ENCODE peak calls at places on chromosomes 12 and 14, in four cellular contexts. N is Peyer's patch, P is mammary epithelial cell, X is left ventricle myocardium inferior. Q is an unnamed sample.

GRCh38 chr12:3165311-3165931 is 88.2 kb downstream of the TSPAN9 start:
- DNase-seq in N (no peak), P (no peak), X (no peak), Q (no peak)

GRCh38 chr12:68042212-68042699 is 53.0 kb downstream of the IFNG-AS1 start:
- DNase-seq in N (peak), P (peak), X (no peak), Q (peak)

GRCh38 chr14:96617635-96618034 is 115.5 kb downstream of the PAPOLA start:
- DNase-seq in N (no peak), P (no peak), X (no peak), Q (no peak)

GRCh38 chr12:123142948-123143752 is 7.7 kb downstream of the PITPNM2 start:
- DNase-seq in N (no peak), P (no peak), X (no peak), Q (no peak)

GRCh38 chr12:49367381-49368239 is at the start of gene SPATS2:
- DNase-seq in N (peak), P (no peak), X (peak), Q (no peak)

GRCh38 chr12:52027085-52027843 is 20.5 kb downstream of the TAMALIN start:
- DNase-seq in N (no peak), P (no peak), X (peak), Q (no peak)

GRCh38 chr12:27619308-27619707 is 76.9 kb upstream of the REP15 start:
- DNase-seq in N (no peak), P (peak), X (no peak), Q (peak)

GRCh38 chr12:92593734-92594402 is 108.9 kb upstream of the PLEKHG7 start:
- DNase-seq in N (peak), P (peak), X (no peak), Q (peak)

GRCh38 chr14:91202234-91202974 is 42.1 kb downstream of the GPR68 start:
- DNase-seq in N (no peak), P (no peak), X (peak), Q (no peak)

GRCh38 chr14:44701563-44702263 is 194.6 kb upstream of the FSCB start:
- DNase-seq in N (no peak), P (no peak), X (no peak), Q (no peak)

GRCh38 chr12:72338437-72338836 is 66.3 kb downstream of the TRHDE start:
- DNase-seq in N (no peak), P (no peak), X (no peak), Q (no peak)

GRCh38 chr14:97021571-97022171 is 224.5 kb downstream of the VRK1 start:
- DNase-seq in N (no peak), P (no peak), X (no peak), Q (peak)

GRCh38 chr12:121786441-121786825 is 7.1 kb downstream of the RHOF start:
- DNase-seq in N (no peak), P (peak), X (no peak), Q (peak)

GRCh38 chr14:26548431-26548830 is 49.4 kb downstream of the NOVA1 start:
- DNase-seq in N (no peak), P (no peak), X (no peak), Q (no peak)

GRCh38 chr12:27367078-27367477 is 34.4 kb downstream of the BMAL2 start:
- DNase-seq in N (no peak), P (peak), X (no peak), Q (no peak)

GRCh38 chr12:92472198-92472597 is 230.6 kb upstream of the PLEKHG7 start:
- DNase-seq in N (no peak), P (no peak), X (no peak), Q (no peak)

GRCh38 chr12:59151243-59151642 is 230.9 kb upstream of the LRIG3 start:
- DNase-seq in N (no peak), P (no peak), X (no peak), Q (no peak)

GRCh38 chr12:117188121-117188665 is 2.1 kb downstream of the FBXO21 start:
- DNase-seq in N (no peak), P (no peak), X (no peak), Q (no peak)

GRCh38 chr12:96776908-96777307 is 130.1 kb upstream of the NEDD1 start:
- DNase-seq in N (no peak), P (no peak), X (no peak), Q (no peak)

GRCh38 chr14:91317381-91318313 is 73.1 kb upstream of the GPR68 start:
- DNase-seq in N (peak), P (peak), X (peak), Q (peak)

GRCh38 chr12:106195638-106196037 is 52.2 kb downstream of the CKAP4 start:
- DNase-seq in N (peak), P (no peak), X (peak), Q (no peak)

GRCh38 chr12:77947326-77947725 is 116.6 kb downstream of the NAV3 start:
- DNase-seq in N (no peak), P (peak), X (no peak), Q (peak)

GRCh38 chr12:75712223-75712622 is 200.8 kb upstream of the KRR1 start:
- DNase-seq in N (no peak), P (peak), X (no peak), Q (peak)

GRCh38 chr14:36356862-36357261 is 36.4 kb upstream of the MBIP start:
- DNase-seq in N (no peak), P (no peak), X (no peak), Q (no peak)

GRCh38 chr12:29543036-29543435 is 45.5 kb upstream of the OVCH1 start:
- DNase-seq in N (no peak), P (no peak), X (no peak), Q (no peak)

GRCh38 chr12:100868487-100868886 is 73.9 kb downstream of the ANO4 start:
- DNase-seq in N (no peak), P (peak), X (no peak), Q (no peak)

GRCh38 chr14:58535084-58535483 is 102.7 kb upstream of the DACT1 start:
- DNase-seq in N (no peak), P (no peak), X (no peak), Q (no peak)

GRCh38 chr12:20342111-20342510 is 26.2 kb upstream of the PDE3A start:
- DNase-seq in N (no peak), P (no peak), X (no peak), Q (no peak)

GRCh38 chr12:98803468-98804209 is 158.5 kb downstream of the APAF1 start:
- DNase-seq in N (no peak), P (no peak), X (no peak), Q (no peak)
- TF ChIP-seq CTCF in N (no peak), P (no peak), X (no peak), Q (no peak)

GRCh38 chr12:125936502-125936901 is 871.3 kb downstream of the AACS start:
- DNase-seq in N (no peak), P (no peak), X (no peak), Q (no peak)
- H3K27ac ChIP-seq in N (no peak), P (no peak), X (no peak), Q (no peak)

DNA sequence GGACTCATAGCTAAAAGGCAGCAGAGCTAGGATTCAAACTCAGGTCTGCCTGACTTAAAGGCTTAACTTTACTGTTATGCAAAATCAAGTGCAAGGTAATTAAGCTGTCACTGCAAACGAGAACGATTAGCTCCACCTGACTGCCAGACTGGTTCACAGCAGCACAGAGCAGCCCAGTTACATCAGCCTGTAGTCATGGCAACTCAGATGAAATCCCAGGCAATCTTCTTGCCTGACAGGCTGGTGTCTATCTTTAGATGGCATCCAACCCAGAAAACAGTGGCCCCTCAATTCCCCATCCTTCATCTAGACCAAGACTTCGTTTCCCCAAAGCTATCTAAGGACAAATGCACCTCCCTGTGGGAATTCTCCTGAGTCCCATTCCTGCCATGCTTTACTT is 77.3 kb upstream of the ACTN1 start:
- DNase-seq in N (no peak), P (peak), X (no peak), Q (peak)
- TF ChIP-seq CTCF in N (no peak), P (no peak), X (no peak), Q (no peak)

GRCh38 chr14:77625360-77625759 is 8.9 kb upstream of the SPTLC2 start:
- DNase-seq in N (no peak), P (no peak), X (no peak), Q (no peak)

GRCh38 chr14:77618381-77618780 is 1.9 kb upstream of the SPTLC2 start:
- DNase-seq in N (no peak), P (no peak), X (no peak), Q (no peak)

GRCh38 chr14:77620222-77620865 is 3.9 kb upstream of the SPTLC2 start:
- DNase-seq in N (no peak), P (no peak), X (no peak), Q (no peak)

GRCh38 chr14:77623201-77623600 is 6.8 kb upstream of the SPTLC2 start:
- DNase-seq in N (no peak), P (no peak), X (no peak), Q (no peak)

GRCh38 chr14:77622562-77622961 is 6.1 kb upstream of the SPTLC2 start:
- DNase-seq in N (no peak), P (no peak), X (no peak), Q (no peak)
- H3K27ac ChIP-seq in N (no peak), P (no peak), X (no peak), Q (no peak)

GRCh38 chr12:132710422-132711168 is at the start of gene PGAM5:
- DNase-seq in N (peak), P (peak), X (peak), Q (peak)
- TF ChIP-seq CTCF in N (no peak), P (no peak), X (no peak), Q (no peak)

GRCh38 chr12:7989827-7990491 is 42.6 kb upstream of the FOXJ2 start:
- DNase-seq in N (peak), P (no peak), X (peak), Q (no peak)
- H3K27ac ChIP-seq in N (peak), P (no peak), X (no peak), Q (no peak)

GRCh38 chr12:119804011-119804641 is 73.0 kb downstream of the CIT start:
- DNase-seq in N (no peak), P (peak), X (peak), Q (peak)

GRCh38 chr12:119807380-119807779 is 69.7 kb downstream of the CIT start:
- DNase-seq in N (no peak), P (no peak), X (no peak), Q (no peak)

GRCh38 chr12:119797090-119797489 is 80.0 kb downstream of the CIT start:
- DNase-seq in N (no peak), P (no peak), X (no peak), Q (no peak)

GRCh38 chr12:119803391-119803791 is 73.7 kb downstream of the CIT start:
- DNase-seq in N (no peak), P (no peak), X (no peak), Q (no peak)

DNA sequence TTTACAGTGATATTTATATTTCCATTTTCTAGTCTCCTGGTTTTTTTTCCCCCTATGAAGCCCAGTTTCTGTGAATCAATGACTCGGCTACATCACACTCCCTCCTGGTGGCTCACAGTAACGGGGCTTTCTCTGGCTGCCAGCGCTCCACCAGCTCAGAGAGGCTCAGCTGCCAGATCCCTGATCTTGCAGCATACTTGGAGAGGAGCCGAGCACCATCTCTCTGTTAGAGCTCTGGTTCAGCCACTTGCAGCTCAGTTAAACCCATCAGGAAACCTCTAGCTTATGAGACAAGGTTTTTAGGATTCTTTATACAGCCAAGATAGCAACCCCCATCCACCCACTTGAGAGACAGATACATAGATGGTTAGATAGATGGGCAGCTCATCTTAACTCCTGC is 74.6 kb downstream of the CIT start:
- DNase-seq in N (no peak), P (no peak), X (peak), Q (no peak)
- TF ChIP-seq CTCF in N (no peak), P (no peak), X (no peak), Q (no peak)

GRCh38 chr14:70888681-70889175 is 18.5 kb upstream of the PCNX1 start:
- DNase-seq in N (no peak), P (peak), X (no peak), Q (peak)
- H3K27ac ChIP-seq in N (no peak), P (peak), X (no peak), Q (no peak)

DNA sequence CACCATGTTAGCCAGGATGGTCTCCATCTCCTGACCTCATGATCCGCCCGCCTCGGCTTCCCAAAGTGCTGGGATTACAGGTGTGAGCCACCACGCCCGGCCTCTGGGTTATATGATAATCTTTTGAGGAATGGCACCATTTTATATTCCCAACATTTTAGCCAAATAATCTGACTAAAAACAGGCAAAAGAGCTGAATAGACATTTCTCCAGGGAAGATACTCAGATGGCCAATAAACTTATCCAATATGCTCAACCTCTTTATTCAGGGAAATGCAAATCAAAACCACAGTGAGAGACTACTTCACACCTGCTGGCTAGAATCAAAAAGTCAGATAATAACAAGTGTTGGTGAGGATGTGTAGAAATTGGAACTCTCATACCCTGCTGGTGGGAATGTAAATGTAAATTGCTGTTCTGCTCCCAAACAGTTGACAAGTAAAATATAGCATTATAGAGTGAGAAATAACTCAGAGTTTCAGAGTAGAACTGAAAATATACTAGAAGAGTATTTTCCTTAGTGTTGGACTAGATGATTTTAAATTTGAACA is 80.0 kb downstream of the RCOR1 start:
- DNase-seq in N (no peak), P (no peak), X (no peak), Q (no peak)
- TF ChIP-seq CTCF in N (no peak), P (peak), X (no peak), Q (no peak)

Q was measured in RWPE1.